ENCODE peak calls at places on chromosome 15, in four cellular contexts. X is H1, D is IMR-90, M is K562. Q is an unnamed sample.

GRCh38 chr15:100049936-100050876 is 291.6 kb downstream of the ADAMTS17 start:
- DNase-seq in X (no peak), D (no peak), M (no peak), Q (no peak)

GRCh38 chr15:78928616-78929093 is 16.2 kb downstream of the CTSH start:
- DNase-seq in X (no peak), D (no peak), M (no peak), Q (no peak)

GRCh38 chr15:68234060-68234459 is 4.5 kb upstream of the CLN6 start:
- DNase-seq in X (peak; percentile 40), D (peak; percentile 33), M (no peak), Q (no peak)

GRCh38 chr15:85583404-85584390 is 203.3 kb downstream of the AKAP13 start:
- DNase-seq in X (no peak), D (peak; percentile 68), M (no peak), Q (no peak)

GRCh38 chr15:70636540-70637165 is 126.7 kb downstream of the UACA start:
- DNase-seq in X (no peak), D (no peak), M (no peak), Q (peak; percentile 20)

GRCh38 chr15:94858011-94858410 is 626.6 kb downstream of the MCTP2 start:
- DNase-seq in X (no peak), D (no peak), M (no peak), Q (no peak)

GRCh38 chr15:45230246-45230965 is 21.6 kb upstream of the SLC28A2 start:
- DNase-seq in X (no peak), D (no peak), M (no peak), Q (no peak)

GRCh38 chr15:25372298-25372697 is 66.5 kb downstream of the UBE3A start:
- DNase-seq in X (no peak), D (peak; percentile 76), M (no peak), Q (no peak)

GRCh38 chr15:25416693-25417092 is 22.1 kb downstream of the UBE3A start:
- DNase-seq in X (no peak), D (peak; percentile 24), M (no peak), Q (no peak)

GRCh38 chr15:50797926-50798325 is 32.4 kb upstream of the SPPL2A start:
- DNase-seq in X (peak; percentile 27), D (no peak), M (no peak), Q (no peak)

GRCh38 chr15:93414576-93415231 is 325.7 kb upstream of the RGMA start:
- DNase-seq in X (no peak), D (no peak), M (no peak), Q (no peak)

GRCh38 chr15:82864967-82865366 is 55.5 kb downstream of the WHAMM start:
- DNase-seq in X (no peak), D (no peak), M (no peak), Q (no peak)

GRCh38 chr15:75145027-75145841 is 56.4 kb upstream of the C15orf39 start:
- DNase-seq in X (no peak), D (no peak), M (no peak), Q (peak; percentile 84)

GRCh38 chr15:75149911-75150709 is 51.6 kb upstream of the C15orf39 start:
- DNase-seq in X (no peak), D (peak; percentile 38), M (peak; percentile 39), Q (no peak)

GRCh38 chr15:75151214-75152128 is 50.2 kb upstream of the C15orf39 start:
- DNase-seq in X (no peak), D (no peak), M (no peak), Q (no peak)

GRCh38 chr15:75152382-75153079 is 49.2 kb upstream of the C15orf39 start:
- DNase-seq in X (no peak), D (no peak), M (no peak), Q (no peak)

DNA sequence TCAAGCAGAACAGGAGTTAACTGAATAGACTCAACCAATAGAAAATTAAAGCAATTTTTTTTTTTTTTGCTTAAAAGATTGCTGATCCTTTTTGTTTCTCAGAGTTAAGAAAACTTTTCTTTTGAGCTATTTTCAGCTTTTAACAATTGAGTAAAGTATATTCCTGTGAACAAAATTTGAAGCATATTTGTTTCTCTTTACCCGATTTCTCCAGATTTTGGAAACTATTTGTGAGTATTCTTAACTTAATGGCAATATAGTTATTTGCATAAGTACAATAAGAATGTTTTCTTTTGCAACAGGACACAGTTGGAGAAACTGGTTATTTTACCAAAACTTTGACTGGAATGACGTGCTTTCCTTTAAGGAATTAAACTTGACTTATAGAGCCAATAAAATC is 53.4 kb upstream of the C15orf39 start:
- DNase-seq in X (no peak), D (no peak), M (no peak), Q (no peak)
- TF ChIP-seq RFX5 in X (no peak), D (no peak), M (no peak), Q (no peak)

GRCh38 chr15:52069559-52069958 is 43.0 kb downstream of the BCL2L10 start:
- DNase-seq in X (no peak), D (no peak), M (no peak), Q (peak; percentile 57)
- H3K9ac ChIP-seq in X (no peak overlapping the region), D (no peak overlapping the region), M (no peak overlapping the region), Q (no peak overlapping the region)

GRCh38 chr15:62141643-62142588 is 23.2 kb downstream of the C2CD4B start:
- DNase-seq in X (no peak), D (no peak), M (no peak), Q (no peak)
- TF ChIP-seq RFX5 in X (no peak), D (no peak), M (no peak), Q (no peak)

GRCh38 chr15:43799209-43799944 is 643 bp downstream of the SERINC4 start:
- DNase-seq in X (no peak), D (no peak), M (peak; percentile 26), Q (no peak)
- H3K9ac ChIP-seq in X (no peak overlapping the region), D (no peak overlapping the region), M (no peak overlapping the region), Q (no peak overlapping the region)

DNA sequence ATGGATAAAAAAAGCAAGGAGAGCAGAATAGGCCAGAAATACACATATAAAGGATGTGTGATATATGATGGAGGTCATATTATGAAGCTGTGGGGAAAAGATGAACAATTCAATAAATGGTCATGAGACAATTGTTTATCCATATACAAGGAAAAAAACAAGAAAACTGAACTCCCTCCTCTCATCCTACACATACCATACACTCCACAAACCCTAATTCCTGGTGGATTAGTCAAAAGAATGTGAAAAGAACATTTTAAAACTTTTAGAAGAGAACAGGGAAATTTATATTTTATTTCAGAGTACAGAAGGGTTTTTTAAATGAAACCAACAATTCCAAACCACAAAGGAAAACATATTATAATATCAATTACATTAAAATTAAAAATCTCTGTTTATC is 34.5 kb upstream of the NR2E3 start:
- DNase-seq in X (no peak), D (peak; percentile 33), M (no peak), Q (no peak)
- TF ChIP-seq RFX5 in X (no peak), D (no peak), M (no peak), Q (no peak)

DNA sequence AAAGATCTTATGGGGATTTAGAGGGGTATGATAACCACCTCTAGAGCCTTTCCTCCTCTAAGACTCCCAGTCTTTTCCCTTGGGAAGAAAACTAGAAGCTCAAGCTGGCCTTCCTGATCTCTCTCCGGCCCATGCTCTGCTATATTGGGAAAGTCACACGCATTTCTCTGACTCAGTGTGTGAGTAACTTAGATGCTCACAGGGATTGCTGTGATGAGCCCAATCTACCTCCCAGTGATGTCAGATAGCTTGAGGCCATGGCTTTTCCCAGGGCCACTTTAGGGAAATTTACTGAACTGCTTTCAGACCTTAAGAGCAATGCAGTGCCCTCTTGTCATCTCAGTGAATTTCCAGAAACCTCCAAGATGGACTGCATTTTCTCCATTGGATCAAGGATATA is 8.6 kb upstream of the ST8SIA2 start:
- DNase-seq in X (no peak), D (peak; percentile 1), M (no peak), Q (no peak)
- H3K9ac ChIP-seq in X (no peak overlapping the region), D (no peak overlapping the region), M (no peak overlapping the region), Q (no peak overlapping the region)

GRCh38 chr15:67110400-67110799 is 45.0 kb downstream of the SMAD3 start:
- DNase-seq in X (no peak), D (no peak), M (no peak), Q (no peak)
- TF ChIP-seq RFX5 in X (no peak), D (no peak), M (no peak), Q (no peak)

DNA sequence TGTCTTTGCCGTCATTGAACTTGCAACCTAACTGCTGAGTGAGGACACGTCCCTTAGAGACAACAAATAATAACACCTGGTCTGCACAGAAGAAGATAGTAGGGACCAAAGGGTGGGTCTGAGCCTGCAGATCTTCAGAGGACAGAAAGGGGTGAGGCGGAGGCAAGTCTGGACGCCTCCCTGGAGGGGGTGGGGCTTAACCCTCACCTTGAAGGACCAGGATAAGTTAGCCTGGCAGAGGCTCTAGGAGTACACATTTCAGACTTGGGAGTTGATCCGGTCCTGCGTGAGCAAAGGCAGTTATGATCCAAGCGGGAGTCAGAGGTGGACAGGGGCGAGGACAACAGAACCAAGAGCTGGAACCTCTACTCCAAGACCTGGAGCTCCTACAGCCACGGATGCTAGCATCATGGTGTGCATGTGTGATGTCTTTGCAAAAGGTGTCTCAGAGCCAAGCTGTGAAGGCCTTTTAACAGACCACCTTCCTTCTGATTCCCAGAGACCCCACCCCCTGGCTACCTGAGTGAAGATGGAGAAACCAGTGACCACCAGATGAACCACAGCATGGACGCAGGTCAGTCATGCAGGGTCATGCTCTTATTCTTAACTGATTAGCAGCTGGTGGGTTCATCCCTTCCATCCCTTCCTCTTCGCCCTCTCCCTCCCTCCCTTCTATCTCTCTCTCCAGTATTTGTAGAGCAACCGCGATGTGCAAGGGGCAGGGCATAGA is 88.0 kb downstream of the AAGAB start:
- DNase-seq in X (no peak), D (no peak), M (no peak), Q (no peak)
- H3K9ac ChIP-seq in X (no peak overlapping the region), D (peak overlapping the region; percentile 20), M (no peak overlapping the region), Q (no peak overlapping the region)